ENCODE peak calls at places on chromosomes 1 and 21, in four cellular contexts. D is IMR-90, S is fibroblast of the conjunctiva, E is neural crest cell. M is an unnamed sample.

GRCh38 chr1:39800471-39800835 is 11.8 kb upstream of the BMP8B start:
- DNase-seq in D (no peak), S (no peak), E (no peak), M (no peak)

GRCh38 chr1:175471039-175471800 is 272.2 kb downstream of the TNR start:
- DNase-seq in S (no peak), D (no peak), E (no peak), M (no peak)

GRCh38 chr1:38029725-38030511 is 16.7 kb downstream of the POU3F1 start:
- DNase-seq in E (no peak), D (peak; percentile 62), S (no peak), M (peak; percentile 11)

GRCh38 chr1:12446593-12446992 is 171.4 kb downstream of the DHRS3 start:
- DNase-seq in S (no peak), E (no peak), D (no peak), M (no peak)

GRCh38 chr1:204493145-204493881 is 1.3 kb downstream of the PIK3C2B start:
- DNase-seq in E (peak; percentile 23), D (peak; percentile 33), S (peak; percentile 83), M (peak; percentile 34)

GRCh38 chr1:31575373-31576140 is 758 bp upstream of the TINAGL1 start:
- DNase-seq in D (no peak), S (no peak), E (no peak), M (no peak)

GRCh38 chr1:215992620-215993019 is 425.5 kb downstream of the KCTD3 start:
- DNase-seq in S (peak; percentile 5), E (no peak), D (peak; percentile 43), M (no peak)

GRCh38 chr1:6245869-6246496 is 2.0 kb downstream of the HES3 start:
- DNase-seq in E (peak; percentile 71), S (no peak), D (no peak), M (no peak)

GRCh38 chr1:8689431-8690252 is 127.8 kb downstream of the RERE start:
- DNase-seq in S (no peak), E (no peak), D (no peak), M (no peak)

GRCh38 chr1:216461466-216461865 is 38.2 kb upstream of the USH2A start:
- DNase-seq in E (no peak), D (peak; percentile 65), S (no peak), M (no peak)

GRCh38 chr1:61143821-61144220 is 61.5 kb downstream of the NFIA start:
- DNase-seq in S (no peak), D (no peak), E (no peak), M (no peak)

GRCh38 chr21:16304700-16305099 is 574.9 kb downstream of the USP25 start:
- DNase-seq in E (no peak), S (no peak), D (no peak), M (no peak)

GRCh38 chr21:38861006-38861405 is 55.3 kb downstream of the ETS2 start:
- DNase-seq in S (no peak), D (no peak), E (no peak), M (no peak)

GRCh38 chr1:221672160-221672762 is 69.6 kb downstream of the DUSP10 start:
- DNase-seq in E (no peak), D (peak; percentile 86), S (peak; percentile 33), M (no peak)

GRCh38 chr1:232853994-232854532 is 48.8 kb downstream of the MAP10 start:
- DNase-seq in E (no peak), S (no peak), D (peak; percentile 83), M (no peak)

GRCh38 chr1:2639607-2640521 is 7.0 kb upstream of the MMEL1 start:
- DNase-seq in D (no peak), S (no peak), E (no peak), M (no peak)

GRCh38 chr1:241130881-241131280 is 226.1 kb downstream of the RGS7 start:
- DNase-seq in S (no peak), E (no peak), D (no peak), M (no peak)

GRCh38 chr1:218829143-218829542 is 344.5 kb upstream of the LYPLAL1 start:
- DNase-seq in S (no peak), E (no peak), D (peak; percentile 13), M (no peak)

GRCh38 chr1:204503122-204503912 is 8.7 kb upstream of the PIK3C2B start:
- DNase-seq in D (peak; percentile 74), S (peak; percentile 63), E (peak; percentile 40), M (no peak)

GRCh38 chr1:158103860-158104522 is 76.7 kb upstream of the CD1D start:
- DNase-seq in S (no peak), E (no peak), D (no peak), M (no peak)

GRCh38 chr1:20343149-20343936 is 52.7 kb downstream of the VWA5B1 start:
- DNase-seq in E (peak; percentile 61), D (no peak), S (no peak), M (no peak)

GRCh38 chr1:15718199-15718601 is 17.9 kb upstream of the SLC25A34 start:
- DNase-seq in S (no peak), D (no peak), E (no peak), M (no peak)

GRCh38 chr1:152623203-152623844 is 421 bp upstream of the LCE3A start:
- DNase-seq in D (no peak), S (no peak), E (no peak), M (no peak)

GRCh38 chr21:33039542-33039941 is 13.8 kb downstream of the OLIG2 start:
- DNase-seq in D (no peak), E (no peak), S (no peak), M (no peak)

GRCh38 chr1:211133393-211133840 is 531 bp downstream of the KCNH1 start:
- DNase-seq in S (no peak), D (no peak), E (peak; percentile 18), M (peak; percentile 63)

GRCh38 chr1:227934476-227935313 is 13.0 kb downstream of the WNT9A start:
- DNase-seq in E (no peak), D (peak; percentile 45), S (peak; percentile 20), M (peak; percentile 85)

M was measured in T1000.